ENCODE peak calls at places on chromosome 12, in six cellular contexts. Y, R, W, A, J and U are unnamed samples.

GRCh38 chr12:120588948-120589930 is 8.0 kb upstream of the POP5 start:
- DNase-seq in Y (no peak), R (no peak), W (no peak), A (no peak), J (no peak), U (no peak)

GRCh38 chr12:49049566-49050224 is 10.9 kb downstream of the KMT2D start:
- DNase-seq in Y (no peak), R (no peak), W (no peak), A (no peak), J (no peak), U (no peak)

GRCh38 chr12:75553398-75553797 is 42.0 kb upstream of the KRR1 start:
- DNase-seq in Y (no peak), R (no peak), W (no peak), A (no peak), J (no peak), U (no peak)

GRCh38 chr12:60842166-60842565 is 1246.3 kb downstream of the SLC16A7 start:
- DNase-seq in Y (no peak), R (no peak), W (no peak), A (no peak), J (no peak), U (no peak)

GRCh38 chr12:120015313-120015712 is 26.3 kb downstream of the BICDL1 start:
- DNase-seq in Y (no peak), R (peak), W (peak), A (no peak), J (no peak), U (no peak)

GRCh38 chr12:109868182-109869051 is 11.9 kb downstream of the GLTP start:
- DNase-seq in Y (no peak), R (no peak), W (no peak), A (no peak), J (no peak), U (no peak)

GRCh38 chr12:68292157-68292940 is 38.9 kb upstream of the IL22 start:
- DNase-seq in Y (no peak), R (no peak), W (no peak), A (no peak), J (no peak), U (no peak)

GRCh38 chr12:27331927-27332324 is 710 bp upstream of the BMAL2 start:
- DNase-seq in Y (no peak), R (no peak), W (no peak), A (no peak), J (no peak), U (no peak)

GRCh38 chr12:304815-305214 is 42.2 kb upstream of the SLC6A13 start:
- DNase-seq in Y (no peak), R (no peak), W (no peak), A (no peak), J (no peak), U (no peak)

GRCh38 chr12:18750087-18750486 is 12.2 kb downstream of the CAPZA3 start:
- DNase-seq in Y (no peak), R (no peak), W (no peak), A (no peak), J (no peak), U (no peak)

GRCh38 chr12:67650528-67651379 is 2.2 kb downstream of the DYRK2 start:
- DNase-seq in Y (no peak), R (no peak), W (no peak), A (no peak), J (no peak), U (peak)

GRCh38 chr12:57214398-57214781 is 2.2 kb upstream of the NXPH4 start:
- DNase-seq in Y (peak), R (no peak), W (peak), A (peak), J (peak), U (peak)

GRCh38 chr12:3655331-3655900 is 97.5 kb downstream of the CRACR2A start:
- DNase-seq in Y (peak), R (no peak), W (peak), A (peak), J (peak), U (peak)

GRCh38 chr12:3294481-3294911 is 196.5 kb upstream of the PRMT8 start:
- DNase-seq in Y (peak), R (no peak), W (no peak), A (no peak), J (no peak), U (no peak)

GRCh38 chr12:10283028-10283427 is 24.6 kb upstream of the KLRD1 start:
- DNase-seq in Y (no peak), R (no peak), W (no peak), A (no peak), J (no peak), U (no peak)

GRCh38 chr12:12976366-12976765 is 23.7 kb downstream of the HEBP1 start:
- DNase-seq in Y (no peak), R (no peak), W (no peak), A (no peak), J (no peak), U (peak)

GRCh38 chr12:75816892-75817291 is 214.7 kb downstream of the PHLDA1 start:
- DNase-seq in Y (no peak), R (peak), W (no peak), A (no peak), J (no peak), U (peak)

GRCh38 chr12:1474567-1475153 is 119.7 kb downstream of the FBXL14 start:
- DNase-seq in Y (peak), R (no peak), W (no peak), A (no peak), J (no peak), U (no peak)

GRCh38 chr12:8829128-8829524 is 6.7 kb downstream of the A2ML1 start:
- DNase-seq in Y (no peak), R (no peak), W (no peak), A (no peak), J (no peak), U (no peak)

GRCh38 chr12:107634530-107634929 is 51.1 kb upstream of the PWP1 start:
- DNase-seq in Y (no peak), R (no peak), W (no peak), A (no peak), J (no peak), U (no peak)

GRCh38 chr12:32754101-32754500 is 1.6 kb downstream of the YARS2 start:
- DNase-seq in Y (no peak), R (no peak), W (no peak), A (no peak), J (no peak), U (no peak)

GRCh38 chr12:12392428-12392827 is 35.5 kb downstream of the BORCS5 start:
- DNase-seq in Y (peak), R (no peak), W (peak), A (no peak), J (no peak), U (no peak)

GRCh38 chr12:110015132-110015531 is 15.9 kb downstream of the ANKRD13A start:
- DNase-seq in Y (no peak), R (no peak), W (no peak), A (no peak), J (no peak), U (no peak)

GRCh38 chr12:123269395-123269892 is 2.2 kb downstream of the CDK2AP1 start:
- DNase-seq in Y (peak), R (no peak), W (peak), A (peak), J (peak), U (no peak)

DNA sequence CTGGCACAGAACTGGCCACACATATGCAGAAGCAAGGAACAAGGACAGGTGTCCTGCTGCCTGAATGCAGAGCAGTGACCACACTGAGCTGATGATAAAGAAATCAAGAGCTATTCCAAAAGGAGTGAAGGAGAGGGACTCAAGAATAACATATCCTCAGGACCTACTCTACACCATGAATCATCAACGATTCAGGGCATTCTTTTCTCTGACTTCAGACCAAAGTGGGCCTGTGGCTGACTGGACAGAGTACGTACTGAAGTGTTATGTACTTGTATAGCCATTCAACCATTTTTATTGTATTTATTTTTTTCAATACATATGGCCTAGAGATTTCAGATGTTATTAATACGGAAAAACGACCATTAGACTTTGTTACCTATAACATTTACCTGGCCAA is 177.5 kb upstream of the TMTC1 start:
- DNase-seq in Y (no peak), R (no peak), W (no peak), A (no peak), J (no peak), U (no peak)
- TF ChIP-seq MAX in Y (no peak), R (no peak), W (no peak), A (no peak), J (no peak), U (no peak)

DNA sequence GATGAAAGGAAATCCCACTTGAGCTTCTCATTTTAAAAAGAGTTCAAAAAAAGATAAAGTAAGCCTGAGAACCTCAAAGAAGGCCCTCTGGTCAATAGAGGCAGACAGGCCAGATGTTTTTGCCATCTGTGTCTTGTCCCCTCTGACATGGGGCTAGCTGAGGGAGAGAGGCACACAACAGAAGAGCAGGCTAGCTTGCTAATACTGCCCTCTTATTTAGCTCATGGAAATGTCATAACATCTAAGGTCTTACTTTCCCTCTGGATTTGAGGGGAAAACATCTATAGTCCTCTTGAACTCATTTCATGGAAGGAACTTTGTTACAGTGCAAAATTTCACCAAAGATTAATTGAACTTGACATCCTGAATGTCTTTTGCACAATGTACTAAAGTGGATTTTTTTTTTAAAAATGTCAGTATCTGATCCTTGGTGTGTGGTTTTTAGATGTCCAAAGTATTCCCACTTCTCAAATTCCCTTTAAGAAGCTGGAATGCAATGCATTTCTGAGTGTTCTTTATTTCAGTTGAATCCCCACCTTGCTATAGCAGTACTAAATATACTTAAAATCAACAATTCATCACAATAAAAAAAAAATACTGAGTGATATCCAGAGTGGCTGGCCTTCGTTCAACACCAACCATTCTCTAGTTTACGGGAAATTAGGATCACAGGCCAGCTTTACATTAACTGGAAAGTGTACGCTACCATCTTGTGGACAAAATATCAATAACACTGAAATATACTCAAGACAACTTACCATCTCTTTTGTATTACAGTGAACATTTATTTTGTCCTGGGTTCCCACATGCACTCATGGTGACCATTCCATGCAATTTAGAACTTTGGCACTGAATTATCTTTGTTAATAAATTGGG is 176.6 kb downstream of the PAH start:
- DNase-seq in Y (no peak), R (no peak), W (no peak), A (peak), J (no peak), U (peak)
- TF ChIP-seq CHD2 in Y (no peak), R (no peak), W (no peak), A (no peak), J (no peak), U (no peak)

DNA sequence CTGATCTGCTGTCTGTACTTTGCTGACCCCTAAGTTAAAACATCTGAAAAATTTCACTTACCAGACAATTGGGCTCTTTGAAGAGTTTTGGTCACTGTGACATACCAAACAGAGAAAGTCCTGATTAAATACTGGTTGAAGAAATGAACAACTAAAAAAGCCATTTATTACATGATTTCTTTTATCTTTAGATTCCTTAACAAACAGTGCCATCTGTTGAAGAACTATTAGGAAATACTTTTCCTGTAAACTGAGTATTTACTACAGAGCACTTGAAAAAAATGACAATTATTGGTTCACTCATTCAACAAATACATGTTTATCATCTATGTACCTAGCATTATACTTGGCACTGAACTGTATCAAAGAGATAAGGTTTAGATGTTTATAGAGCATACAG is 6.5 kb upstream of the WASHC4 start:
- DNase-seq in Y (no peak), R (no peak), W (no peak), A (no peak), J (no peak), U (no peak)
- TF ChIP-seq RAD21 in Y (peak), R (no peak), W (peak), A (no peak), J (peak), U (peak)

GRCh38 chr12:101920906-101921305 is 43.5 kb downstream of the DRAM1 start:
- DNase-seq in Y (no peak), R (no peak), W (no peak), A (no peak), J (no peak), U (no peak)
- TF ChIP-seq MAX in Y (no peak), R (no peak), W (no peak), A (no peak), J (no peak), U (no peak)